ENCODE peak calls at places on chromosomes 4 and X, in nine cellular contexts. One of them, this sample, is unnamed.
A peak's percentile ranks its signal among the peaks of the same experiment; 100 is the strongest.

GRCh38 chr4:148716361-148717063 is 274.3 kb upstream of the NR3C2 start:
- ATAC-seq in psoas muscle: no peak
- ATAC-seq in activated CD8-positive, alpha-beta T cell treated with anti-CD3 and anti-CD28 coated beads, Interleukin-2, amount 10 ng/mL, durations not matched to agents 7 days and 5 days: no peak
- ATAC-seq in gastroesophageal sphincter: no peak
- ATAC-seq in activated T-cell treated with anti-CD3 and anti-CD28 coated beads, Interleukin-2, amount 50 U/mL, for 72 hours: no peak
- ATAC-seq in upper lobe of right lung: no peak
- ATAC-seq in aorta: no peak
- ATAC-seq in right cardiac atrium: peak; percentile 40
- ATAC-seq in stimulated activated effector memory CD8-positive, alpha-beta T cell treated with anti-CD3 and anti-CD28 coated beads, Interleukin-12 subunit alpha, Interleukin-12 subunit beta, amount 100 ng/mL, for 72 hours: no peak
- ATAC-seq in this sample: no peak

GRCh38 chrX:120824021-120824420 is 51.6 kb downstream of the CT47B1 start:
- ATAC-seq in psoas muscle: no peak
- ATAC-seq in activated CD8-positive, alpha-beta T cell treated with anti-CD3 and anti-CD28 coated beads, Interleukin-2, amount 10 ng/mL, durations not matched to agents 7 days and 5 days: no peak
- ATAC-seq in gastroesophageal sphincter: no peak
- ATAC-seq in activated T-cell treated with anti-CD3 and anti-CD28 coated beads, Interleukin-2, amount 50 U/mL, for 72 hours: no peak
- ATAC-seq in upper lobe of right lung: no peak
- ATAC-seq in aorta: no peak
- ATAC-seq in right cardiac atrium: no peak
- ATAC-seq in stimulated activated effector memory CD8-positive, alpha-beta T cell treated with anti-CD3 and anti-CD28 coated beads, Interleukin-12 subunit alpha, Interleukin-12 subunit beta, amount 100 ng/mL, for 72 hours: no peak
- ATAC-seq in this sample: no peak

GRCh38 chr4:76950846-76951321 is 1.3 kb downstream of the SEPTIN11 start:
- ATAC-seq in psoas muscle: no peak
- ATAC-seq in activated CD8-positive, alpha-beta T cell treated with anti-CD3 and anti-CD28 coated beads, Interleukin-2, amount 10 ng/mL, durations not matched to agents 7 days and 5 days: no peak
- ATAC-seq in gastroesophageal sphincter: no peak
- ATAC-seq in activated T-cell treated with anti-CD3 and anti-CD28 coated beads, Interleukin-2, amount 50 U/mL, for 72 hours: no peak
- ATAC-seq in upper lobe of right lung: no peak
- ATAC-seq in aorta: no peak
- ATAC-seq in right cardiac atrium: no peak
- ATAC-seq in stimulated activated effector memory CD8-positive, alpha-beta T cell treated with anti-CD3 and anti-CD28 coated beads, Interleukin-12 subunit alpha, Interleukin-12 subunit beta, amount 100 ng/mL, for 72 hours: no peak
- ATAC-seq in this sample: no peak

GRCh38 chr4:123114915-123115756 is 192.7 kb upstream of the NUDT6 start:
- ATAC-seq in psoas muscle: no peak
- ATAC-seq in activated CD8-positive, alpha-beta T cell treated with anti-CD3 and anti-CD28 coated beads, Interleukin-2, amount 10 ng/mL, durations not matched to agents 7 days and 5 days: no peak
- ATAC-seq in gastroesophageal sphincter: peak; percentile 39
- ATAC-seq in activated T-cell treated with anti-CD3 and anti-CD28 coated beads, Interleukin-2, amount 50 U/mL, for 72 hours: no peak
- ATAC-seq in upper lobe of right lung: peak; percentile 52
- ATAC-seq in aorta: peak; percentile 44
- ATAC-seq in right cardiac atrium: peak; percentile 31
- ATAC-seq in stimulated activated effector memory CD8-positive, alpha-beta T cell treated with anti-CD3 and anti-CD28 coated beads, Interleukin-12 subunit alpha, Interleukin-12 subunit beta, amount 100 ng/mL, for 72 hours: no peak
- ATAC-seq in this sample: peak; percentile 41

GRCh38 chr4:53132117-53132889 is 233.6 kb downstream of the SCFD2 start:
- ATAC-seq in psoas muscle: no peak
- ATAC-seq in activated CD8-positive, alpha-beta T cell treated with anti-CD3 and anti-CD28 coated beads, Interleukin-2, amount 10 ng/mL, durations not matched to agents 7 days and 5 days: no peak
- ATAC-seq in gastroesophageal sphincter: no peak
- ATAC-seq in activated T-cell treated with anti-CD3 and anti-CD28 coated beads, Interleukin-2, amount 50 U/mL, for 72 hours: peak; percentile 85
- ATAC-seq in upper lobe of right lung: no peak
- ATAC-seq in aorta: peak; percentile 53
- ATAC-seq in right cardiac atrium: peak; percentile 51
- ATAC-seq in stimulated activated effector memory CD8-positive, alpha-beta T cell treated with anti-CD3 and anti-CD28 coated beads, Interleukin-12 subunit alpha, Interleukin-12 subunit beta, amount 100 ng/mL, for 72 hours: peak; percentile 91
- ATAC-seq in this sample: no peak

GRCh38 chr4:76589402-76589801 is 154.4 kb downstream of the SHROOM3 start:
- ATAC-seq in psoas muscle: no peak
- ATAC-seq in activated CD8-positive, alpha-beta T cell treated with anti-CD3 and anti-CD28 coated beads, Interleukin-2, amount 10 ng/mL, durations not matched to agents 7 days and 5 days: no peak
- ATAC-seq in gastroesophageal sphincter: peak; percentile 57
- ATAC-seq in activated T-cell treated with anti-CD3 and anti-CD28 coated beads, Interleukin-2, amount 50 U/mL, for 72 hours: no peak
- ATAC-seq in upper lobe of right lung: peak; percentile 70
- ATAC-seq in aorta: peak; percentile 48
- ATAC-seq in right cardiac atrium: peak; percentile 59
- ATAC-seq in stimulated activated effector memory CD8-positive, alpha-beta T cell treated with anti-CD3 and anti-CD28 coated beads, Interleukin-12 subunit alpha, Interleukin-12 subunit beta, amount 100 ng/mL, for 72 hours: no peak
- ATAC-seq in this sample: no peak

GRCh38 chrX:13119386-13119785 is 75.0 kb upstream of the FAM9C start:
- ATAC-seq in psoas muscle: no peak
- ATAC-seq in activated CD8-positive, alpha-beta T cell treated with anti-CD3 and anti-CD28 coated beads, Interleukin-2, amount 10 ng/mL, durations not matched to agents 7 days and 5 days: no peak
- ATAC-seq in gastroesophageal sphincter: no peak
- ATAC-seq in activated T-cell treated with anti-CD3 and anti-CD28 coated beads, Interleukin-2, amount 50 U/mL, for 72 hours: no peak
- ATAC-seq in upper lobe of right lung: no peak
- ATAC-seq in aorta: no peak
- ATAC-seq in right cardiac atrium: no peak
- ATAC-seq in stimulated activated effector memory CD8-positive, alpha-beta T cell treated with anti-CD3 and anti-CD28 coated beads, Interleukin-12 subunit alpha, Interleukin-12 subunit beta, amount 100 ng/mL, for 72 hours: no peak
- ATAC-seq in this sample: no peak

GRCh38 chr4:153428816-153429592 is 37.2 kb upstream of the TMEM131L start:
- ATAC-seq in psoas muscle: no peak
- ATAC-seq in activated CD8-positive, alpha-beta T cell treated with anti-CD3 and anti-CD28 coated beads, Interleukin-2, amount 10 ng/mL, durations not matched to agents 7 days and 5 days: no peak
- ATAC-seq in gastroesophageal sphincter: peak; percentile 55
- ATAC-seq in activated T-cell treated with anti-CD3 and anti-CD28 coated beads, Interleukin-2, amount 50 U/mL, for 72 hours: no peak
- ATAC-seq in upper lobe of right lung: no peak
- ATAC-seq in aorta: peak; percentile 79
- ATAC-seq in right cardiac atrium: peak; percentile 66
- ATAC-seq in stimulated activated effector memory CD8-positive, alpha-beta T cell treated with anti-CD3 and anti-CD28 coated beads, Interleukin-12 subunit alpha, Interleukin-12 subunit beta, amount 100 ng/mL, for 72 hours: no peak
- ATAC-seq in this sample: no peak

GRCh38 chrX:55008571-55009358 is 8.6 kb downstream of the APEX2 start:
- ATAC-seq in psoas muscle: peak; percentile 92
- ATAC-seq in activated CD8-positive, alpha-beta T cell treated with anti-CD3 and anti-CD28 coated beads, Interleukin-2, amount 10 ng/mL, durations not matched to agents 7 days and 5 days: peak; percentile 47
- ATAC-seq in gastroesophageal sphincter: peak; percentile 35
- ATAC-seq in activated T-cell treated with anti-CD3 and anti-CD28 coated beads, Interleukin-2, amount 50 U/mL, for 72 hours: peak; percentile 36
- ATAC-seq in upper lobe of right lung: peak; percentile 53
- ATAC-seq in aorta: no peak
- ATAC-seq in right cardiac atrium: peak; percentile 80
- ATAC-seq in stimulated activated effector memory CD8-positive, alpha-beta T cell treated with anti-CD3 and anti-CD28 coated beads, Interleukin-12 subunit alpha, Interleukin-12 subunit beta, amount 100 ng/mL, for 72 hours: no peak
- ATAC-seq in this sample: no peak

GRCh38 chr4:53365121-53365485 is 758 bp downstream of the SCFD2 start:
- ATAC-seq in psoas muscle: no peak
- ATAC-seq in activated CD8-positive, alpha-beta T cell treated with anti-CD3 and anti-CD28 coated beads, Interleukin-2, amount 10 ng/mL, durations not matched to agents 7 days and 5 days: peak; percentile 4
- ATAC-seq in gastroesophageal sphincter: no peak
- ATAC-seq in activated T-cell treated with anti-CD3 and anti-CD28 coated beads, Interleukin-2, amount 50 U/mL, for 72 hours: no peak
- ATAC-seq in upper lobe of right lung: peak; percentile 17
- ATAC-seq in aorta: peak; percentile 50
- ATAC-seq in right cardiac atrium: peak; percentile 9
- ATAC-seq in stimulated activated effector memory CD8-positive, alpha-beta T cell treated with anti-CD3 and anti-CD28 coated beads, Interleukin-12 subunit alpha, Interleukin-12 subunit beta, amount 100 ng/mL, for 72 hours: peak; percentile 22
- ATAC-seq in this sample: peak; percentile 3

GRCh38 chrX:155334486-155335316 is at the start of gene CLIC2:
- ATAC-seq in psoas muscle: peak; percentile 53
- ATAC-seq in activated CD8-positive, alpha-beta T cell treated with anti-CD3 and anti-CD28 coated beads, Interleukin-2, amount 10 ng/mL, durations not matched to agents 7 days and 5 days: no peak
- ATAC-seq in gastroesophageal sphincter: peak; percentile 84
- ATAC-seq in activated T-cell treated with anti-CD3 and anti-CD28 coated beads, Interleukin-2, amount 50 U/mL, for 72 hours: peak; percentile 69
- ATAC-seq in upper lobe of right lung: peak; percentile 98
- ATAC-seq in aorta: peak; percentile 64
- ATAC-seq in right cardiac atrium: peak; percentile 92
- ATAC-seq in stimulated activated effector memory CD8-positive, alpha-beta T cell treated with anti-CD3 and anti-CD28 coated beads, Interleukin-12 subunit alpha, Interleukin-12 subunit beta, amount 100 ng/mL, for 72 hours: no peak
- ATAC-seq in this sample: no peak

GRCh38 chr4:5887011-5887360 is 5.9 kb downstream of the CRMP1 start:
- ATAC-seq in psoas muscle: no peak
- ATAC-seq in activated CD8-positive, alpha-beta T cell treated with anti-CD3 and anti-CD28 coated beads, Interleukin-2, amount 10 ng/mL, durations not matched to agents 7 days and 5 days: no peak
- ATAC-seq in gastroesophageal sphincter: no peak
- ATAC-seq in activated T-cell treated with anti-CD3 and anti-CD28 coated beads, Interleukin-2, amount 50 U/mL, for 72 hours: no peak
- ATAC-seq in upper lobe of right lung: no peak
- ATAC-seq in aorta: no peak
- ATAC-seq in right cardiac atrium: no peak
- ATAC-seq in stimulated activated effector memory CD8-positive, alpha-beta T cell treated with anti-CD3 and anti-CD28 coated beads, Interleukin-12 subunit alpha, Interleukin-12 subunit beta, amount 100 ng/mL, for 72 hours: no peak
- ATAC-seq in this sample: no peak

GRCh38 chrX:112662559-112663427 is 16.9 kb downstream of the LHFPL1 start:
- ATAC-seq in psoas muscle: peak; percentile 58
- ATAC-seq in activated CD8-positive, alpha-beta T cell treated with anti-CD3 and anti-CD28 coated beads, Interleukin-2, amount 10 ng/mL, durations not matched to agents 7 days and 5 days: no peak
- ATAC-seq in gastroesophageal sphincter: no peak
- ATAC-seq in activated T-cell treated with anti-CD3 and anti-CD28 coated beads, Interleukin-2, amount 50 U/mL, for 72 hours: no peak
- ATAC-seq in upper lobe of right lung: no peak
- ATAC-seq in aorta: peak; percentile 39
- ATAC-seq in right cardiac atrium: peak; percentile 51
- ATAC-seq in stimulated activated effector memory CD8-positive, alpha-beta T cell treated with anti-CD3 and anti-CD28 coated beads, Interleukin-12 subunit alpha, Interleukin-12 subunit beta, amount 100 ng/mL, for 72 hours: no peak
- ATAC-seq in this sample: no peak

GRCh38 chr4:15376594-15376993 is 51.2 kb upstream of the C1QTNF7 start:
- ATAC-seq in psoas muscle: no peak
- ATAC-seq in activated CD8-positive, alpha-beta T cell treated with anti-CD3 and anti-CD28 coated beads, Interleukin-2, amount 10 ng/mL, durations not matched to agents 7 days and 5 days: no peak
- ATAC-seq in gastroesophageal sphincter: no peak
- ATAC-seq in activated T-cell treated with anti-CD3 and anti-CD28 coated beads, Interleukin-2, amount 50 U/mL, for 72 hours: no peak
- ATAC-seq in upper lobe of right lung: no peak
- ATAC-seq in aorta: no peak
- ATAC-seq in right cardiac atrium: no peak
- ATAC-seq in stimulated activated effector memory CD8-positive, alpha-beta T cell treated with anti-CD3 and anti-CD28 coated beads, Interleukin-12 subunit alpha, Interleukin-12 subunit beta, amount 100 ng/mL, for 72 hours: no peak
- ATAC-seq in this sample: no peak

GRCh38 chr4:38618510-38618909 is 45.5 kb upstream of the KLF3 start:
- ATAC-seq in psoas muscle: no peak
- ATAC-seq in activated CD8-positive, alpha-beta T cell treated with anti-CD3 and anti-CD28 coated beads, Interleukin-2, amount 10 ng/mL, durations not matched to agents 7 days and 5 days: no peak
- ATAC-seq in gastroesophageal sphincter: no peak
- ATAC-seq in activated T-cell treated with anti-CD3 and anti-CD28 coated beads, Interleukin-2, amount 50 U/mL, for 72 hours: peak; percentile 92
- ATAC-seq in upper lobe of right lung: no peak
- ATAC-seq in aorta: no peak
- ATAC-seq in right cardiac atrium: no peak
- ATAC-seq in stimulated activated effector memory CD8-positive, alpha-beta T cell treated with anti-CD3 and anti-CD28 coated beads, Interleukin-12 subunit alpha, Interleukin-12 subunit beta, amount 100 ng/mL, for 72 hours: peak; percentile 98
- ATAC-seq in this sample: no peak

GRCh38 chr4:69104719-69105275 is 8.5 kb downstream of the UGT2B7 start:
- ATAC-seq in psoas muscle: no peak
- ATAC-seq in activated CD8-positive, alpha-beta T cell treated with anti-CD3 and anti-CD28 coated beads, Interleukin-2, amount 10 ng/mL, durations not matched to agents 7 days and 5 days: no peak
- ATAC-seq in gastroesophageal sphincter: no peak
- ATAC-seq in activated T-cell treated with anti-CD3 and anti-CD28 coated beads, Interleukin-2, amount 50 U/mL, for 72 hours: no peak
- ATAC-seq in upper lobe of right lung: no peak
- ATAC-seq in aorta: no peak
- ATAC-seq in right cardiac atrium: no peak
- ATAC-seq in stimulated activated effector memory CD8-positive, alpha-beta T cell treated with anti-CD3 and anti-CD28 coated beads, Interleukin-12 subunit alpha, Interleukin-12 subunit beta, amount 100 ng/mL, for 72 hours: no peak
- ATAC-seq in this sample: no peak

GRCh38 chrX:13499736-13500135 is 69.7 kb upstream of the EGFL6 start:
- ATAC-seq in psoas muscle: no peak
- ATAC-seq in activated CD8-positive, alpha-beta T cell treated with anti-CD3 and anti-CD28 coated beads, Interleukin-2, amount 10 ng/mL, durations not matched to agents 7 days and 5 days: no peak
- ATAC-seq in gastroesophageal sphincter: no peak
- ATAC-seq in activated T-cell treated with anti-CD3 and anti-CD28 coated beads, Interleukin-2, amount 50 U/mL, for 72 hours: no peak
- ATAC-seq in upper lobe of right lung: no peak
- ATAC-seq in aorta: no peak
- ATAC-seq in right cardiac atrium: no peak
- ATAC-seq in stimulated activated effector memory CD8-positive, alpha-beta T cell treated with anti-CD3 and anti-CD28 coated beads, Interleukin-12 subunit alpha, Interleukin-12 subunit beta, amount 100 ng/mL, for 72 hours: no peak
- ATAC-seq in this sample: no peak

GRCh38 chrX:54484666-54485065 is 11.4 kb downstream of the FGD1 start:
- ATAC-seq in psoas muscle: no peak
- ATAC-seq in activated CD8-positive, alpha-beta T cell treated with anti-CD3 and anti-CD28 coated beads, Interleukin-2, amount 10 ng/mL, durations not matched to agents 7 days and 5 days: no peak
- ATAC-seq in gastroesophageal sphincter: no peak
- ATAC-seq in activated T-cell treated with anti-CD3 and anti-CD28 coated beads, Interleukin-2, amount 50 U/mL, for 72 hours: no peak
- ATAC-seq in upper lobe of right lung: no peak
- ATAC-seq in aorta: no peak
- ATAC-seq in right cardiac atrium: peak; percentile 42
- ATAC-seq in stimulated activated effector memory CD8-positive, alpha-beta T cell treated with anti-CD3 and anti-CD28 coated beads, Interleukin-12 subunit alpha, Interleukin-12 subunit beta, amount 100 ng/mL, for 72 hours: no peak
- ATAC-seq in this sample: no peak

GRCh38 chr4:2803624-2804448 is 11.0 kb downstream of the SH3BP2 start:
- ATAC-seq in psoas muscle: peak; percentile 45
- ATAC-seq in activated CD8-positive, alpha-beta T cell treated with anti-CD3 and anti-CD28 coated beads, Interleukin-2, amount 10 ng/mL, durations not matched to agents 7 days and 5 days: no peak
- ATAC-seq in gastroesophageal sphincter: no peak
- ATAC-seq in activated T-cell treated with anti-CD3 and anti-CD28 coated beads, Interleukin-2, amount 50 U/mL, for 72 hours: no peak
- ATAC-seq in upper lobe of right lung: peak; percentile 34
- ATAC-seq in aorta: no peak
- ATAC-seq in right cardiac atrium: no peak
- ATAC-seq in stimulated activated effector memory CD8-positive, alpha-beta T cell treated with anti-CD3 and anti-CD28 coated beads, Interleukin-12 subunit alpha, Interleukin-12 subunit beta, amount 100 ng/mL, for 72 hours: no peak
- ATAC-seq in this sample: no peak

GRCh38 chr4:67451464-67451863 is 93.8 kb downstream of the CENPC start:
- ATAC-seq in psoas muscle: no peak
- ATAC-seq in activated CD8-positive, alpha-beta T cell treated with anti-CD3 and anti-CD28 coated beads, Interleukin-2, amount 10 ng/mL, durations not matched to agents 7 days and 5 days: no peak
- ATAC-seq in gastroesophageal sphincter: no peak
- ATAC-seq in activated T-cell treated with anti-CD3 and anti-CD28 coated beads, Interleukin-2, amount 50 U/mL, for 72 hours: peak; percentile 56
- ATAC-seq in upper lobe of right lung: no peak
- ATAC-seq in aorta: no peak
- ATAC-seq in right cardiac atrium: no peak
- ATAC-seq in stimulated activated effector memory CD8-positive, alpha-beta T cell treated with anti-CD3 and anti-CD28 coated beads, Interleukin-12 subunit alpha, Interleukin-12 subunit beta, amount 100 ng/mL, for 72 hours: peak; percentile 54
- ATAC-seq in this sample: no peak

GRCh38 chr4:10320130-10320529 is 137.1 kb downstream of the ZNF518B start:
- ATAC-seq in psoas muscle: no peak
- ATAC-seq in activated CD8-positive, alpha-beta T cell treated with anti-CD3 and anti-CD28 coated beads, Interleukin-2, amount 10 ng/mL, durations not matched to agents 7 days and 5 days: no peak
- ATAC-seq in gastroesophageal sphincter: no peak
- ATAC-seq in activated T-cell treated with anti-CD3 and anti-CD28 coated beads, Interleukin-2, amount 50 U/mL, for 72 hours: no peak
- ATAC-seq in upper lobe of right lung: no peak
- ATAC-seq in aorta: no peak
- ATAC-seq in right cardiac atrium: no peak
- ATAC-seq in stimulated activated effector memory CD8-positive, alpha-beta T cell treated with anti-CD3 and anti-CD28 coated beads, Interleukin-12 subunit alpha, Interleukin-12 subunit beta, amount 100 ng/mL, for 72 hours: no peak
- ATAC-seq in this sample: no peak

GRCh38 chrX:155819525-155819924 is 61.6 kb upstream of the VAMP7 start:
- ATAC-seq in psoas muscle: peak; percentile 41
- ATAC-seq in activated CD8-positive, alpha-beta T cell treated with anti-CD3 and anti-CD28 coated beads, Interleukin-2, amount 10 ng/mL, durations not matched to agents 7 days and 5 days: no peak
- ATAC-seq in gastroesophageal sphincter: no peak
- ATAC-seq in activated T-cell treated with anti-CD3 and anti-CD28 coated beads, Interleukin-2, amount 50 U/mL, for 72 hours: no peak
- ATAC-seq in upper lobe of right lung: no peak
- ATAC-seq in aorta: no peak
- ATAC-seq in right cardiac atrium: no peak
- ATAC-seq in stimulated activated effector memory CD8-positive, alpha-beta T cell treated with anti-CD3 and anti-CD28 coated beads, Interleukin-12 subunit alpha, Interleukin-12 subunit beta, amount 100 ng/mL, for 72 hours: no peak
- ATAC-seq in this sample: no peak

GRCh38 chr4:11724731-11725130 is 296.0 kb upstream of the HS3ST1 start:
- ATAC-seq in psoas muscle: no peak
- ATAC-seq in activated CD8-positive, alpha-beta T cell treated with anti-CD3 and anti-CD28 coated beads, Interleukin-2, amount 10 ng/mL, durations not matched to agents 7 days and 5 days: no peak
- ATAC-seq in gastroesophageal sphincter: no peak
- ATAC-seq in activated T-cell treated with anti-CD3 and anti-CD28 coated beads, Interleukin-2, amount 50 U/mL, for 72 hours: no peak
- ATAC-seq in upper lobe of right lung: no peak
- ATAC-seq in aorta: no peak
- ATAC-seq in right cardiac atrium: no peak
- ATAC-seq in stimulated activated effector memory CD8-positive, alpha-beta T cell treated with anti-CD3 and anti-CD28 coated beads, Interleukin-12 subunit alpha, Interleukin-12 subunit beta, amount 100 ng/mL, for 72 hours: no peak
- ATAC-seq in this sample: no peak

GRCh38 chr4:147078875-147079658 is 133.4 kb upstream of the TTC29 start:
- ATAC-seq in psoas muscle: no peak
- ATAC-seq in activated CD8-positive, alpha-beta T cell treated with anti-CD3 and anti-CD28 coated beads, Interleukin-2, amount 10 ng/mL, durations not matched to agents 7 days and 5 days: no peak
- ATAC-seq in gastroesophageal sphincter: no peak
- ATAC-seq in activated T-cell treated with anti-CD3 and anti-CD28 coated beads, Interleukin-2, amount 50 U/mL, for 72 hours: no peak
- ATAC-seq in upper lobe of right lung: no peak
- ATAC-seq in aorta: peak; percentile 65
- ATAC-seq in right cardiac atrium: peak; percentile 59
- ATAC-seq in stimulated activated effector memory CD8-positive, alpha-beta T cell treated with anti-CD3 and anti-CD28 coated beads, Interleukin-12 subunit alpha, Interleukin-12 subunit beta, amount 100 ng/mL, for 72 hours: no peak
- ATAC-seq in this sample: no peak

GRCh38 chr4:147371661-147372060 is 109.2 kb upstream of the EDNRA start:
- ATAC-seq in psoas muscle: no peak
- ATAC-seq in activated CD8-positive, alpha-beta T cell treated with anti-CD3 and anti-CD28 coated beads, Interleukin-2, amount 10 ng/mL, durations not matched to agents 7 days and 5 days: no peak
- ATAC-seq in gastroesophageal sphincter: no peak
- ATAC-seq in activated T-cell treated with anti-CD3 and anti-CD28 coated beads, Interleukin-2, amount 50 U/mL, for 72 hours: no peak
- ATAC-seq in upper lobe of right lung: no peak
- ATAC-seq in aorta: no peak
- ATAC-seq in right cardiac atrium: no peak
- ATAC-seq in stimulated activated effector memory CD8-positive, alpha-beta T cell treated with anti-CD3 and anti-CD28 coated beads, Interleukin-12 subunit alpha, Interleukin-12 subunit beta, amount 100 ng/mL, for 72 hours: no peak
- ATAC-seq in this sample: no peak

GRCh38 chr4:41015031-41015675 is 199.2 kb downstream of the APBB2 start:
- ATAC-seq in psoas muscle: no peak
- ATAC-seq in activated CD8-positive, alpha-beta T cell treated with anti-CD3 and anti-CD28 coated beads, Interleukin-2, amount 10 ng/mL, durations not matched to agents 7 days and 5 days: no peak
- ATAC-seq in gastroesophageal sphincter: no peak
- ATAC-seq in activated T-cell treated with anti-CD3 and anti-CD28 coated beads, Interleukin-2, amount 50 U/mL, for 72 hours: no peak
- ATAC-seq in upper lobe of right lung: no peak
- ATAC-seq in aorta: no peak
- ATAC-seq in right cardiac atrium: no peak
- ATAC-seq in stimulated activated effector memory CD8-positive, alpha-beta T cell treated with anti-CD3 and anti-CD28 coated beads, Interleukin-12 subunit alpha, Interleukin-12 subunit beta, amount 100 ng/mL, for 72 hours: no peak
- ATAC-seq in this sample: no peak

GRCh38 chr4:120685756-120686278 is 236.7 kb downstream of the PRDM5 start:
- ATAC-seq in psoas muscle: no peak
- ATAC-seq in activated CD8-positive, alpha-beta T cell treated with anti-CD3 and anti-CD28 coated beads, Interleukin-2, amount 10 ng/mL, durations not matched to agents 7 days and 5 days: no peak
- ATAC-seq in gastroesophageal sphincter: no peak
- ATAC-seq in activated T-cell treated with anti-CD3 and anti-CD28 coated beads, Interleukin-2, amount 50 U/mL, for 72 hours: no peak
- ATAC-seq in upper lobe of right lung: no peak
- ATAC-seq in aorta: no peak
- ATAC-seq in right cardiac atrium: no peak
- ATAC-seq in stimulated activated effector memory CD8-positive, alpha-beta T cell treated with anti-CD3 and anti-CD28 coated beads, Interleukin-12 subunit alpha, Interleukin-12 subunit beta, amount 100 ng/mL, for 72 hours: no peak
- ATAC-seq in this sample: peak; percentile 24

GRCh38 chrX:110407910-110408545 is 49.4 kb downstream of the RTL9 start:
- ATAC-seq in psoas muscle: peak; percentile 73
- ATAC-seq in activated CD8-positive, alpha-beta T cell treated with anti-CD3 and anti-CD28 coated beads, Interleukin-2, amount 10 ng/mL, durations not matched to agents 7 days and 5 days: no peak
- ATAC-seq in gastroesophageal sphincter: peak; percentile 52
- ATAC-seq in activated T-cell treated with anti-CD3 and anti-CD28 coated beads, Interleukin-2, amount 50 U/mL, for 72 hours: peak; percentile 62
- ATAC-seq in upper lobe of right lung: peak; percentile 88
- ATAC-seq in aorta: peak; percentile 74
- ATAC-seq in right cardiac atrium: no peak
- ATAC-seq in stimulated activated effector memory CD8-positive, alpha-beta T cell treated with anti-CD3 and anti-CD28 coated beads, Interleukin-12 subunit alpha, Interleukin-12 subunit beta, amount 100 ng/mL, for 72 hours: no peak
- ATAC-seq in this sample: no peak

GRCh38 chrX:10022273-10022541 is 55.0 kb downstream of the CLDN34 start:
- ATAC-seq in psoas muscle: no peak
- ATAC-seq in activated CD8-positive, alpha-beta T cell treated with anti-CD3 and anti-CD28 coated beads, Interleukin-2, amount 10 ng/mL, durations not matched to agents 7 days and 5 days: no peak
- ATAC-seq in gastroesophageal sphincter: no peak
- ATAC-seq in activated T-cell treated with anti-CD3 and anti-CD28 coated beads, Interleukin-2, amount 50 U/mL, for 72 hours: no peak
- ATAC-seq in upper lobe of right lung: no peak
- ATAC-seq in aorta: no peak
- ATAC-seq in right cardiac atrium: no peak
- ATAC-seq in stimulated activated effector memory CD8-positive, alpha-beta T cell treated with anti-CD3 and anti-CD28 coated beads, Interleukin-12 subunit alpha, Interleukin-12 subunit beta, amount 100 ng/mL, for 72 hours: no peak
- ATAC-seq in this sample: no peak

GRCh38 chr4:55426518-55426917 is 30.8 kb downstream of the TMEM165 start:
- ATAC-seq in psoas muscle: peak; percentile 50
- ATAC-seq in activated CD8-positive, alpha-beta T cell treated with anti-CD3 and anti-CD28 coated beads, Interleukin-2, amount 10 ng/mL, durations not matched to agents 7 days and 5 days: no peak
- ATAC-seq in gastroesophageal sphincter: no peak
- ATAC-seq in activated T-cell treated with anti-CD3 and anti-CD28 coated beads, Interleukin-2, amount 50 U/mL, for 72 hours: no peak
- ATAC-seq in upper lobe of right lung: no peak
- ATAC-seq in aorta: no peak
- ATAC-seq in right cardiac atrium: no peak
- ATAC-seq in stimulated activated effector memory CD8-positive, alpha-beta T cell treated with anti-CD3 and anti-CD28 coated beads, Interleukin-12 subunit alpha, Interleukin-12 subunit beta, amount 100 ng/mL, for 72 hours: no peak
- ATAC-seq in this sample: no peak

GRCh38 chr4:140152015-140152703 is 1.8 kb downstream of the MAML3 start:
- ATAC-seq in psoas muscle: peak; percentile 37
- ATAC-seq in activated CD8-positive, alpha-beta T cell treated with anti-CD3 and anti-CD28 coated beads, Interleukin-2, amount 10 ng/mL, durations not matched to agents 7 days and 5 days: peak; percentile 65
- ATAC-seq in gastroesophageal sphincter: peak; percentile 30
- ATAC-seq in activated T-cell treated with anti-CD3 and anti-CD28 coated beads, Interleukin-2, amount 50 U/mL, for 72 hours: peak; percentile 61
- ATAC-seq in upper lobe of right lung: peak; percentile 49
- ATAC-seq in aorta: peak; percentile 59
- ATAC-seq in right cardiac atrium: peak; percentile 53
- ATAC-seq in stimulated activated effector memory CD8-positive, alpha-beta T cell treated with anti-CD3 and anti-CD28 coated beads, Interleukin-12 subunit alpha, Interleukin-12 subunit beta, amount 100 ng/mL, for 72 hours: peak; percentile 61
- ATAC-seq in this sample: no peak